ENCODE peak calls at places on chromosomes 6 and 20, in seven cellular contexts. T is body of pancreas, E is SJSA1, U is left ventricle myocardium inferior, M is tibial nerve, G is lower lobe of right lung, S is foreskin keratinocyte. Y is an unnamed sample. For H3K4me1, the result is how much of the 10 kb centered on the place peaks cover.

GRCh38 chr6:72948153-72948552 is 277.1 kb downstream of the KHDC1L start:
- DNase-seq in M (no peak), E (no peak), S (no peak), G (no peak), T (no peak), U (no peak), Y (no peak)

GRCh38 chr6:34172961-34173775 is 27.3 kb upstream of the GRM4 start:
- DNase-seq in M (no peak), T (no peak), U (no peak), E (no peak), G (no peak), S (peak), Y (peak)

GRCh38 chr20:51374961-51375360 is 167.6 kb downstream of the NFATC2 start:
- DNase-seq in G (no peak), U (no peak), T (no peak), S (no peak), E (no peak), M (no peak), Y (peak)

GRCh38 chr6:47670851-47671250 is 27.5 kb upstream of the ADGRF4 start:
- DNase-seq in S (no peak), T (no peak), E (no peak), G (no peak), M (no peak), U (no peak), Y (no peak)

GRCh38 chr6:1190361-1190760 is 121.5 kb upstream of the FOXQ1 start:
- DNase-seq in U (no peak), E (peak), T (no peak), S (peak), M (no peak), G (no peak), Y (no peak)

GRCh38 chr6:122717350-122717749 is 62.2 kb upstream of the FABP7 start:
- DNase-seq in G (no peak), M (no peak), T (no peak), E (no peak), U (no peak), S (no peak), Y (no peak)

GRCh38 chr20:58752565-58752964 is 60.0 kb downstream of the NPEPL1 start:
- DNase-seq in E (no peak), U (no peak), M (no peak), S (no peak), T (no peak), G (no peak), Y (no peak)

GRCh38 chr6:46323312-46323965 is 152.7 kb upstream of the ENPP5 start:
- DNase-seq in S (peak), U (no peak), E (no peak), T (no peak), G (no peak), M (no peak), Y (no peak)

GRCh38 chr6:165925474-165926156 is 242.0 kb downstream of the TBXT start:
- DNase-seq in M (no peak), U (no peak), G (no peak), S (no peak), T (no peak), E (no peak), Y (no peak)

GRCh38 chr6:25732468-25733198 is 21.9 kb upstream of the SLC17A4 start:
- DNase-seq in S (no peak), M (no peak), E (no peak), G (no peak), U (no peak), T (no peak), Y (no peak)

GRCh38 chr6:168376120-168376519 is 56.5 kb upstream of the DACT2 start:
- DNase-seq in G (peak), S (no peak), E (no peak), T (no peak), M (no peak), U (no peak), Y (peak)

DNA sequence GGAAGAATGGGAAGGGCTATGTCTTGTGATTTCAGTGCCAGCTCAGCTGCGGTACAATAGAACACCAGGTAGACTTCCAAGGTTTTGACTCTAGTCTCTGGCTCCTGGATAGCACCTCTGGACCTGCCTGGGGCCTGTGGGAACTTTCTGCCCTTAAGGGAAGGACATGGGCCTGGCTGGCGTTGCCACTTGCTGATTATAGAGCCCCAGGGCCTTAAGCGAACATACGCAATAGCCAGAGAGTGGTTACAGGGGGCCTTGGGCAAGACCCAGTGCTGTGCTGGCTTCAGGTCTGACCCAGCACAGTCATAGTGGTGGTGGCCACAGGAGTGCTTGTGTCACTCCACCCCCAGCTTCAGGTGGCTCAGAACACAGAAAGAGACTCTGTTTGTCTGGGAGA is 131.1 kb upstream of the COL21A1 start:
- DNase-seq in M (no peak), E (no peak), S (no peak), T (no peak), U (no peak), G (no peak), Y (no peak)
- H3K4me1 ChIP-seq in M (under half), E (under half), S (under half), T (under half), U (under half), G (under half), Y (under half)

GRCh38 chr20:14709439-14709838 is 372.0 kb upstream of the FLRT3 start:
- DNase-seq in S (no peak), U (no peak), M (no peak), E (no peak), G (no peak), T (no peak), Y (no peak)

GRCh38 chr20:14712302-14712739 is 374.9 kb upstream of the FLRT3 start:
- DNase-seq in S (peak), E (peak), G (no peak), T (peak), U (no peak), M (no peak), Y (no peak)

GRCh38 chr20:14710941-14711340 is 373.5 kb upstream of the FLRT3 start:
- DNase-seq in S (peak), M (no peak), E (no peak), U (no peak), G (no peak), T (no peak), Y (no peak)

GRCh38 chr20:14707865-14708574 is 370.6 kb upstream of the FLRT3 start:
- DNase-seq in U (no peak), G (no peak), S (no peak), E (no peak), T (no peak), M (no peak), Y (no peak)

DNA sequence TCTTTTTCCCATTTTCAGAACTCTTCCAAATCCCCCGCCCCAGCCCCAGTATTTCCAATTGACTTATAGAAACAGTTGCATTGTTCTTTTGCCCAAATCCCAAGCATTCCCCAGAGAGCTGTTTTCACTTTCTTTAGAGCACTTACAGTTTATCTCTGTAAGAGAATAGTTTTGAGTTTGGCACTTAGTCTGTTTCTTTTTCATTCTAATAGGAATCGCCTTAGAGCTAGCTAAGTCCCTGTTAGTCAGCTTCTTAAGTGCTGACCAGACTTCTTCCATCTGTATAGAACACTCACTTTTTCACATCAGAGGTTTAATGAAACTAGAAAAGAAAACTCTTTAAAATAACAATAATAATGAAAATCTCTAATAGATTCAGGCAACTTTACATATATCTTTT is 374.3 kb upstream of the FLRT3 start:
- DNase-seq in E (no peak), S (no peak), T (no peak), U (no peak), M (no peak), G (no peak), Y (no peak)
- H3K4me1 ChIP-seq in E (under half), S (under half), T (under half), U (under half), M (under half), G (under half), Y (under half)

GRCh38 chr6:16335176-16335575 is 96.8 kb downstream of the GMPR start:
- DNase-seq in G (no peak), E (no peak), U (no peak), S (no peak), M (no peak), T (no peak), Y (no peak)

GRCh38 chr6:16333580-16333979 is 95.2 kb downstream of the GMPR start:
- DNase-seq in M (no peak), U (no peak), E (no peak), G (no peak), T (no peak), S (peak), Y (no peak)

GRCh38 chr6:16332175-16332542 is 93.8 kb downstream of the GMPR start:
- DNase-seq in G (peak), M (peak), S (peak), E (peak), T (peak), U (peak), Y (peak)

GRCh38 chr6:16336056-16336810 is 97.8 kb downstream of the GMPR start:
- DNase-seq in S (peak), E (no peak), G (no peak), T (no peak), M (no peak), U (no peak), Y (no peak)

DNA sequence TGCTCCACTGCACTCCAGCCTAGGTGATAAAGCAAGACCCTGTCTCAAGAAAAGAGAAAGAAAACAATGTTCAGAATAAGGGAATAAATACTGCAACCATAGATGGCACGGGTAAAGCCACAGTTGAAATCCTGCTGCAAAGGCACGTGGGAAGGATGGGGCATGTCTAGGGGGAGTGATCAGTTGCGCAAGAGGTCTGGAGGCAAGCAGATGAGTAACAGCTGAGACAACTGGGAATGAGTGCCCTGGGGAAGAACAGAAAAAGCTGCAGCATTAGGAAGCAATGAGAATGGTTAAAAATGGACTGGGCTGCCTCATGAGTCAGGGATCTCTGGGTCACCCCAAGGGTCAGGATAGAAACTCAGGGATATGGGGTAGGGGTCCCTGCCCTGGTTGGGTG is 96.3 kb downstream of the GMPR start:
- DNase-seq in M (peak), G (no peak), U (no peak), S (peak), E (peak), T (peak), Y (peak)
- H3K4me1 ChIP-seq in M (under half), G (half or more), U (half or more), S (half or more), E (half or more), T (under half), Y (under half)

DNA sequence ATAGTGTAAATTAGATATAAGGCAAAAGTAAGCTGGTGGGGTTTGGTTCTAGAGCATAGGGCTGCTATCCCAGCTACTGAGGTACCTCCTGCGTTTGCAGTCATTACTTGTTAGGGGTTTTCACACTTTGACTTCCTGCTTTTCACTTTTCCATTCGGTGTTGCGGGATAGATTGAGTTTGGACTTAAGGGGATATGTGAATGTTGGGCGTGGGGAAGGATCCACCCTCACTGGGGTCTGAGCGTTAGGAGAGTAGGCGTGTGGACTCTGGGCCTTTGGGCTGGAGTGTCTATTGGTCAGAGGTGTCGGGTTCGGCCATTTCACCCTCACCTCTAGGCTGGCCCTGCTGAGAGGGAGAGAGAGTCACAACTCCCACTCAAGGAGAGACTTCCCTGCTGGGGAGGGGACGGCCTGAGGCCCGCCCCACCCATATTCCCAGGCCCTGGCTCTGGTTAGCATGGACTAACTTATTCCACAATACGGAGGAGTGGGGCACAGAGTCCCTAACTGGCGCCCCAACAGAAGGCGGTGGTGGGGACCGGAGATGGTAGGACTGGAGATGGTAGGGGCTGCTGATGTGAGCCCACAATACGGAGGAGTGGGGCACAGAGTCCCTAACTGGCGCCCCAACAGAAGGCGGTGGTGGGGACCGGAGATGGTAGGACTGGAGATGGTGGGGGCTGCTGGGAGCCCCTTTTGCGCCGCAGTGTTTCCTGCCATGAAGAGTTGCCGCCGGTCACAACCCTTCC is 1.6 kb upstream of the PTPRA start:
- DNase-seq in S (no peak), T (no peak), U (no peak), E (no peak), M (no peak), G (no peak), Y (no peak)
- H3K4me1 ChIP-seq in S (under half), T (under half), U (half or more), E (under half), M (under half), G (under half), Y (under half)

DNA sequence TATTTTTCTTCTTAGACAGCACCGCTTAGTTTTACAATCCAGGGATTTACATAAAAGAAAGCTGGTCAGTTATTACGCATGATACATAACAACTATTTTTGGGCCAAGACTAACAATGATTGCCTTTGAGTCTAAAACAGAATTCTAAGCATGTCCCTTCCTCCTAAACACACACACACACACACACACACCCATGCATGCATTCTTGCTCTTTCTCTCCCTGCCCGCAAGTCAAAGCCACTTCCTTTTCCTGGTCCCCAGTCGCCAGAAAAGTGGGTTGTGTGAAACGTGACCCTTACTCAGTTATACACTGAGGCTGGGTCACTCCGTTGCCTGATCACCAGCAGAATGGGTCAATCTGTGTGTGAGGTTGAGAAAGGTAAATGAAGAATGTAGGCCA is 31.4 kb downstream of the FYN start:
- DNase-seq in M (no peak), G (no peak), S (no peak), U (no peak), E (peak), T (no peak), Y (no peak)
- H3K4me1 ChIP-seq in M (under half), G (half or more), S (under half), U (half or more), E (half or more), T (under half), Y (under half)

DNA sequence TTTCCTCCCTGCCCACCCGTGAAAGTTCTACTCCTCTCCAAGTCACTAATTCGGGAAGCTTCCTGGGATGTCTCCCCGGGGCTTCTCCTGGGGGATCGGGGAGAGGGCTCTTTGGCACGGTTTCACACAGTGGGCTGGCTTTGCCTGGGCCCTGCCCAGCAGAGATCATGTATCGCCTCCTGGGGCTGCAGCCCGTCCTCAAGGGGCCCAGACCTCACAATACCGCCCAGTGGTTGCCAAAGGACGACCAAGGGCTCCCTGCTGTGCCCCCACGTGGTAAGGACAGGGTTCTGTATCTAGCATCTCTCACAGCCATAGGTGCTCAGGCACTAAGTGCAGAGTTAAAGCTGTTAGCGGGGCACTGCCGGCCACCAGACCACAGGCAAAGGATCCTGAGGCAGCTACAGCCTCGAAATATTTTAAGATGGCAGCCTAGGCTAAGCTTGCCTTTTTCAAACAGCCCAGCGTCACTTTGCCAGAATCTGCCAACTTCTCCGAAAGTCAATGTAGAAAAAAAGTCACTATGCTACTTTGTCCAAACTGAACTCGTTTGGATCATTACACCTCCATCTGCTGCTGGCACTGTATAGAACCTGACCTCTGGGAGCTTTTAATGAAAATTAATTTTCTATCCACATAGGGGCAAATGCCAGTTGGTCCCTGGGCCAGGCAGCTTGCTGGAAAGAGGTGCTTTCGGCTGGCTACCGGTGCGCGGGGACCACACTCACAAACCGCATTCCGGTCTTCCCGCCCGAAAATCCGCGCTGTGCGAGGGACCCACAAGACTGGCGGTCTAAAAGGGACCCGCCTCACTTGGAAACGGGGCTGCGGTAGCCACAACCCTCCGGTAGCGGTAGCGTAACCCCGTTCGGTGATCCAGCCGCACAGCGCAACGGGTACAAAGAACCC is 1.3 kb upstream of the NNAT start:
- DNase-seq in S (no peak), U (no peak), E (peak), M (no peak), T (no peak), G (no peak), Y (no peak)
- H3K4me1 ChIP-seq in S (under half), U (half or more), E (half or more), M (under half), T (under half), G (half or more), Y (under half)

DNA sequence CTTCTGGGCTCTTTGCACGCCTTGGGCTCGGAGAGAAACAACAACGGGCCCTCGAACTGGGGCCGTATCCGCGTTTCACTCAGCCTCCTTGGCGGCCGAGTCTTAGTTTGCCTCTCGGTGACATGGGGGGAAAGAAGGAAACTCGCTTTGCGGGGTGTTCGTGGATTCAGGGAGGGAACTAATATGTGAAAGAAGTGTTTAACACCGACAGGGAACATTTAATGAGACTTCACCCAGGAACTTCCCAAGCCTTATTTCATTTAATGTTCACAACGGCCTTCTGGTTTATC is 858 bp downstream of the RALY start:
- DNase-seq in U (no peak), E (no peak), T (no peak), M (no peak), S (no peak), G (no peak), Y (no peak)
- H3K4me1 ChIP-seq in U (half or more), E (under half), T (half or more), M (under half), S (under half), G (half or more), Y (under half)

GRCh38 chr6:22145294-22145693 is 151.5 kb downstream of the PRL start:
- DNase-seq in M (no peak), U (no peak), S (no peak), T (no peak), E (no peak), G (no peak), Y (no peak)

GRCh38 chr6:22147469-22147815 is 149.4 kb downstream of the PRL start:
- DNase-seq in U (no peak), G (no peak), E (no peak), S (no peak), T (no peak), M (no peak), Y (no peak)

GRCh38 chr6:22147983-22148797 is 148.6 kb downstream of the PRL start:
- DNase-seq in T (peak), G (peak), E (peak), S (peak), U (no peak), M (no peak), Y (no peak)

GRCh38 chr6:22146581-22147468 is 150.0 kb downstream of the PRL start:
- DNase-seq in S (peak), U (no peak), T (no peak), E (no peak), G (peak), M (no peak), Y (no peak)

GRCh38 chr6:22145823-22146379 is 150.9 kb downstream of the PRL start:
- DNase-seq in G (no peak), E (peak), S (peak), U (no peak), T (no peak), M (no peak), Y (no peak)
- H3K4me1 ChIP-seq in G (under half), E (under half), S (under half), U (half or more), T (under half), M (under half), Y (under half)

DNA sequence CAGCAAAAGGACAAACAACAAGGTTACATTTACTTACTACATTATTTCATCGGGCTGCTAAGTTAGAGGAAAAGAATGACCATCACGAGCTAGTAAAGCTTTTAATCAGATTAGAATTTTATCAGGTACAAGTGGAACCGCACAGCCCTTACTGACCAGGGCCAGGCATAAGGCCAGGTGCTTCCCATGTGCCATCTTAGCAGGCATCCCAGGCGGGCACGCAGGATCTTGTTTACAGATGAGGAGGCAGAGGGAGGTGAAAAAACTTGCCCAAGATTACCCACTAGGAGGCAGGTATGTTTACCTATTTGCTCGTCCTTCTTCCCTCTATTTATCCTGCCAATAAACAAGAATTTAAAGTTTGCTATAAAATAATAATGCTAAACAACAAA is 10.7 kb downstream of the EZR start:
- DNase-seq in S (no peak), U (no peak), G (no peak), M (no peak), T (no peak), E (no peak), Y (no peak)
- H3K4me1 ChIP-seq in S (under half), U (half or more), G (half or more), M (under half), T (half or more), E (under half), Y (under half)

Y was measured in aorta.